ENCODE peak calls at places on chromosomes 7 and 10, in four cellular contexts. One of them, this sample, is unnamed.
A peak's percentile ranks its signal among the peaks of the same experiment; 100 is the strongest.

GRCh38 chr7:117402109-117402508 is 25.2 kb downstream of the ASZ1 start:
- DNase-seq in breast epithelium: no peak
- DNase-seq in Panc1: no peak
- DNase-seq in stomach: no peak
- DNase-seq in this sample: no peak

GRCh38 chr10:84138478-84139125 is 707 bp upstream of the GHITM start:
- DNase-seq in breast epithelium: no peak
- DNase-seq in Panc1: peak; percentile 50
- DNase-seq in stomach: peak; percentile 48
- DNase-seq in this sample: no peak

GRCh38 chr10:126953886-126954285 is 48.7 kb downstream of the DOCK1 start:
- DNase-seq in breast epithelium: no peak
- DNase-seq in Panc1: no peak
- DNase-seq in stomach: no peak
- DNase-seq in this sample: no peak

GRCh38 chr10:102300289-102300843 is 55.0 kb downstream of the GBF1 start:
- DNase-seq in breast epithelium: no peak
- DNase-seq in Panc1: no peak
- DNase-seq in stomach: no peak
- DNase-seq in this sample: no peak

GRCh38 chr10:118349235-118349634 is 7.1 kb upstream of the FAM204A start:
- DNase-seq in breast epithelium: no peak
- DNase-seq in Panc1: no peak
- DNase-seq in stomach: no peak
- DNase-seq in this sample: no peak

GRCh38 chr10:35336084-35336831 is at the start of gene CCNY:
- DNase-seq in breast epithelium: peak; percentile 41
- DNase-seq in Panc1: no peak
- DNase-seq in stomach: peak; percentile 81
- DNase-seq in this sample: no peak

GRCh38 chr10:102066421-102067068 is 1.4 kb downstream of the HPS6 start:
- DNase-seq in breast epithelium: no peak
- DNase-seq in Panc1: no peak
- DNase-seq in stomach: peak; percentile 28
- DNase-seq in this sample: no peak

GRCh38 chr7:81430761-81431160 is 339.1 kb downstream of the HGF start:
- DNase-seq in breast epithelium: no peak
- DNase-seq in Panc1: no peak
- DNase-seq in stomach: no peak
- DNase-seq in this sample: no peak

GRCh38 chr10:95745487-95745886 is 10.5 kb upstream of the ENTPD1 start:
- DNase-seq in breast epithelium: no peak
- DNase-seq in Panc1: no peak
- DNase-seq in stomach: no peak
- DNase-seq in this sample: no peak

GRCh38 chr10:131080571-131080970 is 230.9 kb downstream of the TCERG1L start:
- DNase-seq in breast epithelium: no peak
- DNase-seq in Panc1: no peak
- DNase-seq in stomach: no peak
- DNase-seq in this sample: no peak

GRCh38 chr7:113394856-113395255 is 276.5 kb upstream of the SMIM30 start:
- DNase-seq in breast epithelium: no peak
- DNase-seq in Panc1: no peak
- DNase-seq in stomach: no peak
- DNase-seq in this sample: no peak

GRCh38 chr7:27124979-27125689 is 5.4 kb downstream of the HOXA4 start:
- DNase-seq in breast epithelium: peak; percentile 13
- DNase-seq in Panc1: no peak
- DNase-seq in stomach: no peak
- DNase-seq in this sample: no peak

GRCh38 chr7:36084485-36085091 is 68.5 kb upstream of the EEPD1 start:
- DNase-seq in breast epithelium: no peak
- DNase-seq in Panc1: no peak
- DNase-seq in stomach: peak; percentile 84
- DNase-seq in this sample: no peak
- TF ChIP-seq POLR2AphosphoS5 in breast epithelium: no peak
- TF ChIP-seq POLR2AphosphoS5 in Panc1: no peak
- TF ChIP-seq POLR2AphosphoS5 in stomach: peak; percentile 61
- TF ChIP-seq POLR2AphosphoS5 in this sample: no peak

DNA sequence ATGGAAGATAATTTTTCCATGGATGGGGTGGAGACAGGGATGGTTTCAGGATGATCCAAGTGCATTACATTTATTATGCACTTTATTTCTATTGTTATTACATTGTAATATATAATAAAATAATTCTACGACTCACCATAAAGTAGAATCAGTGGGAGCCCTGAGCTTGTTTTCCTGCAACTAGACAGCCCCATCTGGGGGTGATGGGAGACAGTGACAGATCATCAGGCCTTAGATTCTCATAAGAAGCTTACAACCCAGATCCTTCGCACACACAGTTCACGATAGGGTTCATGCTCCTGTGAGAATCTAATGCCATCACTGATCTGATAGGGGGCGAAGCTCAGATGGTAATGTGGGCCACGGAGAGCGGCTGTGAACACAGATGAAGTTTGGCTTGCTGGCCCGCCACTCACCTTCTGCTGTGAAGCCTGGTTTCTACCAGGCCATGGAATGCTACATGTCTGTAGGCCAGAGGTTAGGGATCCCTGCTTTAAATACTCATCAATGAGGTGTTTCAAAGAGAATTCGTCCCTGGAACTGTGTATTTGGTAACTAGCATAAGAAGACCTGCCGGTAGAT is 21.2 kb upstream of the PRKCQ start:
- DNase-seq in breast epithelium: no peak
- DNase-seq in Panc1: no peak
- DNase-seq in stomach: no peak
- DNase-seq in this sample: no peak
- H3K27me3 ChIP-seq in breast epithelium: no peaks in the 10 kb centered on the region
- H3K27me3 ChIP-seq in Panc1: peaks cover 3% of the 10 kb centered on the region
- H3K27me3 ChIP-seq in stomach: peaks cover 22% of the 10 kb centered on the region
- H3K27me3 ChIP-seq in this sample: no peaks in the 10 kb centered on the region

DNA sequence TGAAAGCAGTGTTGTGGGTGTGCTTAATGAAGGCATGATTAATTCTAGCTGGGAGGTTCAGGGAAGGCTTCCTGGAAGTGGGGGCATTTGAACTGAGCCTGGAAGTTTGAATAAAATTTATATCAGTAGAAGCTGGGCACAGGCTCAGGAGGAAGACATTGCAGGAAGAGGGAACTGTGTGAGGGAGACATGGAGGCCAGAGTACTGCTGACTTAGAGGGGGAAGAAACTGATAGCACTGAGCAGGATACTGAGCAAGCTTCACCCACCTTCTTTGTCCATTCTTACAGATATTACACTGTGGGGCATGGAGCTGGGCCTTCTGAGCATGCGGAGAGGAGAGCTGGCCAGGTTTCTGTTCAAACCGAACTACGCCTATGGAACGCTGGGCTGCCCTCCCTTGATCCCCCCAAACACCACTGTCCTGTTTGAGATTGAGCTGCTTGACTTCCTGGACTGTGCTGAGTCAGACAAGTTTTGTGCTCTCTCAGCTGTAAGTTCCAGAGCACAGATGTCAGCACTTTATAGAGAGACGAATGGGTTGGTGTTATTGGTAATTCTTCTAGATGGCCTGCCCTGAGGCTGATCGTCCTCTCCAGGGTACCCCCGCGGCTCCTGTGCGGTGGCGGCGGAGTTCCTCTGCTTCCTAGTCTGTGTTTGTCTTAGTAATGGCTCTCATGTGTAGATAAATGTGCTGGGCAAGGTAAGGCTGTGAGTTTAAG is 2.1 kb downstream of the FKBP6 start:
- DNase-seq in breast epithelium: no peak
- DNase-seq in Panc1: no peak
- DNase-seq in stomach: no peak
- DNase-seq in this sample: no peak
- TF ChIP-seq POLR2AphosphoS5 in breast epithelium: no peak
- TF ChIP-seq POLR2AphosphoS5 in Panc1: no peak
- TF ChIP-seq POLR2AphosphoS5 in stomach: no peak
- TF ChIP-seq POLR2AphosphoS5 in this sample: no peak

GRCh38 chr7:157653827-157654207 is 317.0 kb downstream of the DNAJB6 start:
- DNase-seq in breast epithelium: no peak
- DNase-seq in Panc1: no peak
- DNase-seq in stomach: no peak
- DNase-seq in this sample: no peak
- H3K27me3 ChIP-seq in breast epithelium: no peaks in the 10 kb centered on the region
- H3K27me3 ChIP-seq in Panc1: no peaks in the 10 kb centered on the region
- H3K27me3 ChIP-seq in stomach: no peaks in the 10 kb centered on the region
- H3K27me3 ChIP-seq in this sample: no peaks in the 10 kb centered on the region

This sample was measured in vagina.